ENCODE peak calls at places on chromosome 18, in five cellular contexts. H is AG09319; P is anterior cingulate cortex; R is GM04504; F is activated T-cell treated with anti-CD3 and anti-CD28 coated beads, Interleukin-2, amount 50 U/mL, for 1 hour. T is an unnamed sample.

GRCh38 chr18:23033079-23033478 is 100.0 kb downstream of the RBBP8 start:
- DNase-seq in H (no peak), P (no peak), R (no peak), F (no peak), T (no peak)

GRCh38 chr18:5546660-5547059 is 2.9 kb upstream of the EPB41L3 start:
- DNase-seq in H (peak; percentile 56), P (no peak), R (no peak), F (no peak), T (peak; percentile 37)

GRCh38 chr18:62510744-62511143 is 12.1 kb upstream of the ZCCHC2 start:
- DNase-seq in H (no peak), P (no peak), R (no peak), F (no peak), T (no peak)

GRCh38 chr18:58493070-58493469 is 135.8 kb downstream of the ALPK2 start:
- DNase-seq in H (no peak), P (no peak), R (no peak), F (no peak), T (no peak)

GRCh38 chr18:26425148-26425531 is 123.2 kb downstream of the KCTD1 start:
- DNase-seq in H (no peak), P (no peak), R (no peak), F (no peak), T (no peak)

GRCh38 chr18:57910817-57911216 is 107.7 kb upstream of the ATP8B1 start:
- DNase-seq in H (no peak), P (no peak), R (no peak), F (no peak), T (no peak)

GRCh38 chr18:985301-985700 is 80.6 kb downstream of the ADCYAP1 start:
- DNase-seq in H (no peak), P (no peak), R (no peak), F (no peak), T (peak; percentile 84)

GRCh38 chr18:23683671-23684070 is 5.6 kb upstream of the LAMA3 start:
- DNase-seq in H (no peak), P (no peak), R (no peak), F (no peak), T (no peak)

GRCh38 chr18:48948112-48949050 is 2.4 kb downstream of the SMAD7 start:
- DNase-seq in H (peak; percentile 65), P (no peak), R (no peak), F (peak; percentile 67), T (no peak)

GRCh38 chr18:500556-501405 is at the start of gene COLEC12:
- DNase-seq in H (no peak), P (no peak), R (no peak), F (no peak), T (no peak)

GRCh38 chr18:3603460-3604259 is 153.7 kb downstream of the TGIF1 start:
- DNase-seq in H (peak; percentile 97), P (no peak), R (peak; percentile 93), F (peak; percentile 36), T (peak; percentile 87)

GRCh38 chr18:13253786-13254755 is 35.5 kb downstream of the LDLRAD4 start:
- DNase-seq in H (no peak), P (no peak), R (no peak), F (peak; percentile 6), T (no peak)

GRCh38 chr18:55586841-55587240 is 1.2 kb downstream of the TCF4 start:
- DNase-seq in H (no peak), P (no peak), R (no peak), F (no peak), T (no peak)

GRCh38 chr18:45617284-45617683 is 2.0 kb downstream of the SLC14A2 start:
- DNase-seq in H (peak; percentile 72), P (no peak), R (peak; percentile 88), F (no peak), T (no peak)

GRCh38 chr18:61833387-61833786 is 59.4 kb downstream of the RNF152 start:
- DNase-seq in H (peak; percentile 41), P (no peak), R (no peak), F (no peak), T (no peak)

GRCh38 chr18:76764296-76764901 is 58.0 kb upstream of the ZNF236 start:
- DNase-seq in H (no peak), P (no peak), R (no peak), F (no peak), T (no peak)

GRCh38 chr18:55489742-55490055 is 98.3 kb downstream of the TCF4 start:
- DNase-seq in H (no peak), P (no peak), R (no peak), F (no peak), T (no peak)

GRCh38 chr18:7601249-7601620 is 34.1 kb downstream of the PTPRM start:
- DNase-seq in H (no peak), P (no peak), R (no peak), F (no peak), T (no peak)

GRCh38 chr18:40868110-40868858 is 1086.8 kb upstream of the PIK3C3 start:
- DNase-seq in H (no peak), P (no peak), R (peak; percentile 81), F (no peak), T (no peak)

GRCh38 chr18:22451796-22452195 is 34.1 kb upstream of the CTAGE1 start:
- DNase-seq in H (no peak), P (no peak), R (no peak), F (no peak), T (no peak)

GRCh38 chr18:42644729-42645131 is 470.8 kb downstream of the RIT2 start:
- DNase-seq in H (no peak), P (no peak), R (no peak), F (no peak), T (no peak)

GRCh38 chr18:50679656-50680055 is 119.8 kb downstream of the MAPK4 start:
- DNase-seq in H (no peak), P (no peak), R (no peak), F (no peak), T (no peak)

GRCh38 chr18:32261003-32261402 is 71.2 kb downstream of the MEP1B start:
- DNase-seq in H (no peak), P (no peak), R (no peak), F (no peak), T (no peak)

GRCh38 chr18:51134721-51135120 is 62.8 kb downstream of the MEX3C start:
- DNase-seq in H (no peak), P (no peak), R (no peak), F (no peak), T (no peak)

GRCh38 chr18:12843420-12844346 is 40.4 kb downstream of the PTPN2 start:
- DNase-seq in H (no peak), P (no peak), R (no peak), F (no peak), T (no peak)

GRCh38 chr18:24659837-24660720 is 199.6 kb downstream of the HRH4 start:
- DNase-seq in H (no peak), P (no peak), R (peak; percentile 34), F (peak; percentile 19), T (no peak)

GRCh38 chr18:70284976-70285610 is 3.8 kb upstream of the SOCS6 start:
- DNase-seq in H (no peak), P (no peak), R (no peak), F (no peak), T (no peak)

GRCh38 chr18:8871484-8871883 is 166.1 kb downstream of the MTCL1 start:
- DNase-seq in H (no peak), P (no peak), R (no peak), F (no peak), T (no peak)

GRCh38 chr18:8499810-8500663 is 109.2 kb upstream of the RAB12 start:
- DNase-seq in H (no peak), P (no peak), R (no peak), F (no peak), T (no peak)

GRCh38 chr18:59752666-59753065 is 55.4 kb upstream of the CCBE1 start:
- DNase-seq in H (no peak), P (no peak), R (no peak), F (no peak), T (no peak)

GRCh38 chr18:50051288-50051687 is 143.7 kb downstream of the MYO5B start:
- DNase-seq in H (no peak), P (no peak), R (no peak), F (no peak), T (no peak)

GRCh38 chr18:43442571-43442970 is 165.3 kb upstream of the SYT4 start:
- DNase-seq in H (no peak), P (no peak), R (no peak), F (no peak), T (no peak)

GRCh38 chr18:63320041-63320689 is 596 bp upstream of the BCL2 start:
- DNase-seq in H (peak; percentile 31), P (peak; percentile 14), R (no peak), F (peak; percentile 84), T (peak; percentile 35)

GRCh38 chr18:11309172-11309571 is 159.8 kb upstream of the PIEZO2 start:
- DNase-seq in H (no peak), P (no peak), R (no peak), F (no peak), T (peak; percentile 50)

GRCh38 chr18:60411715-60412114 is 39.1 kb upstream of the MC4R start:
- DNase-seq in H (no peak), P (no peak), R (no peak), F (no peak), T (peak; percentile 56)

GRCh38 chr18:68467966-68468365 is 246.9 kb downstream of the TMX3 start:
- DNase-seq in H (no peak), P (no peak), R (no peak), F (no peak), T (no peak)

GRCh38 chr18:49757513-49758262 is 55.6 kb downstream of the ACAA2 start:
- DNase-seq in H (no peak), P (no peak), R (no peak), F (no peak), T (no peak)

GRCh38 chr18:62702259-62702658 is 13.1 kb upstream of the PHLPP1 start:
- DNase-seq in H (no peak), P (no peak), R (no peak), F (no peak), T (no peak)

GRCh38 chr18:65753520-65753919 is 2.7 kb downstream of the CDH7 start:
- DNase-seq in H (no peak), P (peak; percentile 12), R (no peak), F (no peak), T (peak; percentile 85)

GRCh38 chr18:58567453-58568196 is 61.3 kb downstream of the ALPK2 start:
- DNase-seq in H (peak; percentile 93), P (no peak), R (peak; percentile 95), F (no peak), T (no peak)